ENCODE peak calls at places on chromosomes 4 and X, in ten cellular contexts. R is sigmoid colon; C is AG09309; K is OCI-LY7; W is GM23338; A is AG10803; N is CD8-positive, alpha-beta T cell; B is gastrocnemius medialis; I is upper lobe of right lung; Z is choroid plexus epithelial cell. L is an unnamed sample.

GRCh38 chrX:73563740-73564073 is 710 bp downstream of the CHIC1 start:
- DNase-seq in B (no peak), K (no peak), N (no peak), C (no peak), A (peak), R (no peak), I (no peak), W (no peak), Z (peak), L (peak)

GRCh38 chr4:85125688-85126087 is 159.2 kb upstream of the WDFY3 start:
- DNase-seq in I (no peak), Z (no peak), N (no peak), C (no peak), R (no peak), K (no peak), B (no peak), A (no peak), W (no peak), L (no peak)

GRCh38 chrX:39244146-39244545 is 442.9 kb downstream of the MID1IP1 start:
- DNase-seq in C (no peak), I (no peak), Z (no peak), B (no peak), A (no peak), R (no peak), N (no peak), K (no peak), W (no peak), L (no peak)

GRCh38 chr4:14110407-14110806 is 482.9 kb upstream of the BOD1L1 start:
- DNase-seq in C (peak), B (no peak), N (no peak), I (no peak), A (peak), Z (peak), R (no peak), K (no peak), W (no peak), L (peak)

GRCh38 chr4:8092282-8092681 is 66.3 kb downstream of the ABLIM2 start:
- DNase-seq in N (no peak), C (no peak), A (no peak), Z (no peak), W (no peak), R (no peak), I (no peak), K (no peak), B (no peak), L (no peak)

GRCh38 chrX:65990702-65991101 is 49.2 kb downstream of the VSIG4 start:
- DNase-seq in W (no peak), Z (no peak), N (no peak), R (no peak), I (no peak), C (no peak), K (no peak), B (no peak), A (no peak), L (no peak)

GRCh38 chr4:15920723-15921591 is 17.6 kb downstream of the FGFBP1 start:
- DNase-seq in N (no peak), I (peak), C (peak), R (no peak), Z (peak), A (peak), K (no peak), B (no peak), W (no peak), L (peak)

GRCh38 chr4:8329560-8329858 is 60.0 kb downstream of the HTRA3 start:
- DNase-seq in W (no peak), R (no peak), A (no peak), K (no peak), N (no peak), B (no peak), I (no peak), C (no peak), Z (no peak), L (no peak)

GRCh38 chrX:20663287-20663686 is 396.6 kb upstream of the RPS6KA3 start:
- DNase-seq in N (no peak), K (no peak), B (no peak), R (no peak), I (no peak), C (no peak), W (no peak), Z (no peak), A (no peak), L (no peak)

GRCh38 chrX:70196961-70197805 is 19.9 kb downstream of the DGAT2L6 start:
- DNase-seq in I (no peak), B (peak), R (no peak), W (peak), A (peak), Z (peak), C (peak), K (peak), N (peak), L (peak)

GRCh38 chr4:180828455-180829018 is 1414.7 kb upstream of the TENM3 start:
- DNase-seq in A (peak), C (peak), W (peak), K (peak), B (no peak), N (no peak), Z (peak), I (no peak), R (no peak), L (peak)

GRCh38 chr4:38387348-38387747 is 276.7 kb upstream of the KLF3 start:
- DNase-seq in A (peak), Z (peak), K (no peak), C (peak), N (no peak), I (peak), R (peak), W (no peak), B (peak), L (peak)

GRCh38 chr4:23717528-23718248 is 172.2 kb downstream of the PPARGC1A start:
- DNase-seq in W (peak), A (peak), R (no peak), Z (peak), I (no peak), C (no peak), K (peak), N (no peak), B (no peak), L (peak)
- TF ChIP-seq CTCF in W (peak), A (peak), R (no peak), Z (peak), I (peak), C (peak), K (peak), N (no peak), B (peak), L (peak)

GRCh38 chr4:115883862-115884261 is 770.4 kb upstream of the NDST4 start:
- DNase-seq in C (no peak), W (no peak), I (no peak), Z (no peak), N (no peak), K (no peak), B (no peak), R (no peak), A (no peak), L (no peak)
- H3K4me3 ChIP-seq in C (no peak), W (no peak), I (no peak), Z (no peak), N (no peak), K (no peak), B (no peak), R (no peak), A (no peak), L (no peak)

DNA sequence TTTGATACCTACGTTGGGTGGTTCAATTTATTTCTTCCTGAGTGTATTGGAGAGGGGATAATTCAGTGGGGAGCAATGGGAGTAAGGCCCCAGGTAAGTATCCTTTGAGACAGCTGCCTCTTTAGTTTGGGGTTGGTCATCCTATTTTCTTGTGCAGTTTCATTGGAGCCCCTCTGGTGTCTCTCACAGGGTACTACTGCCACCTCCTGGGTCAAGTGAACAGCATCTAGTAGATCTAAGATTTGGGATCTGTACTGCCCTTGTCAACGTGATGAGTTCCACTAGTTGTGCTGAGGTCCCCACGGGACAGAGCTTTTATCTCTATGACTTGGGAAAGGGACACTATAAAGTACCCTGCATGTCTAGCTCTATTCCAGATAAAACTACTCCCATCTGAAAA is 80.6 kb downstream of the PBDC1 start:
- DNase-seq in Z (peak), I (no peak), N (peak), R (no peak), W (peak), K (peak), B (no peak), A (peak), C (no peak), L (peak)
- TF ChIP-seq CTCF in Z (peak), I (peak), N (peak), R (peak), W (peak), K (peak), B (no peak), A (peak), C (peak), L (peak)

GRCh38 chrX:133649659-133650058 is 234.4 kb upstream of the GPC4 start:
- DNase-seq in Z (no peak), N (no peak), C (no peak), A (no peak), K (no peak), W (peak), B (no peak), I (no peak), R (no peak), L (no peak)
- H3K4me3 ChIP-seq in Z (no peak), N (no peak), C (no peak), A (no peak), K (no peak), W (no peak), B (no peak), I (no peak), R (no peak), L (no peak)

DNA sequence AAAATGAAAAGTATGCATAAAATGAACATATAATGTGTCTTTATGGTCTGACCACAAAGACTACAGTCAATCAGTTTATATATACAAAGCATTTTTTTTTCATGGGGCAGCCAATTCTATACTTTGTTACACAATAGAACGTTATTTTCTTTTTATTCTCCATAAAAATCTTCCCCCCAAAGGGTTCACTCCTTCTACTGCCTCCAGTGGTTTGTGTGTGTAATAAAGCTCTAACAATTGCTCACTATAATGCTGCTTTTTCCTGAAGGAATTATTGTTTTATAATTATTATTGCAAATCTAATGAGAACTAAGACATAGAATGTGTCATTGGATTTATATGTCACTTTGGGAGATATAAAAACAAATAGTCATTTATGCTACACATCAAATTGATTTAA is 664.1 kb upstream of the PABPC4L start:
- DNase-seq in A (no peak), C (no peak), W (peak), Z (no peak), N (no peak), R (no peak), I (no peak), K (no peak), B (no peak), L (no peak)
- TF ChIP-seq CTCF in A (no peak), C (no peak), W (no peak), Z (no peak), N (no peak), R (no peak), I (no peak), K (peak), B (no peak), L (no peak)

GRCh38 chr4:76011018-76011670 is 3.8 kb upstream of the CXCL9 start:
- DNase-seq in C (no peak), Z (no peak), W (no peak), K (no peak), B (no peak), A (no peak), N (no peak), R (no peak), I (peak), L (no peak)
- H3K4me3 ChIP-seq in C (no peak), Z (no peak), W (no peak), K (no peak), B (no peak), A (no peak), N (no peak), R (peak), I (no peak), L (no peak)

GRCh38 chrX:115892787-115893671 is 277.5 kb upstream of the AGTR2 start:
- DNase-seq in Z (peak), R (peak), K (no peak), W (peak), C (peak), B (no peak), A (no peak), N (no peak), I (no peak), L (peak)
- TF ChIP-seq CTCF in Z (no peak), R (no peak), K (no peak), W (peak), C (peak), B (peak), A (no peak), N (no peak), I (no peak), L (peak)

DNA sequence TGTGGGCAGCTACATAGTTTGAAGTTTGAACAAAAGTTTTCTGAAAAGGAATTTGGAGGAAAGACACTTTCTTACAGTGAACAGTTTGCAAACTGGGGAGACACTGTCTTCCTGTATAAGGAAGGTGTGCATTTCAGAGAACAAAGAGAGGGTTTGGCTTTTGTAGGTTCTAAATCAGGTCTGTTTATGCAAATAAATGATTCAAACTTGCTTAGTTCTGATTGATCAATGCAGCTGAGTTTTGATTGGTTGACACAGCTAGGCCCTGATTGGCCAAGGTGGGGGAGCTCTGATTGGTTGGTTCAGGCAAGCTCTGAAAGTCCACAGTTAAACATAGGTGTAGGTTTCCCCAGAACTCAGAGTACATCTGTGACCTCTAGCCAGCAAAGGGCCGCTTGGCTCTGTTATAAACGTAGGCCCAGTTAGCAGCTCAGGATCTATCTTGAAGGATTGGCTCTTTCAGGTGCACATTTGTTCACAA is 63.0 kb upstream of the ENPP6 start:
- DNase-seq in R (no peak), N (peak), K (peak), B (no peak), Z (no peak), C (no peak), A (no peak), W (no peak), I (no peak), L (no peak)
- H3K4me3 ChIP-seq in R (no peak), N (no peak), K (peak), B (no peak), Z (no peak), C (no peak), A (no peak), W (no peak), I (no peak), L (no peak)

L was measured in fibroblast of the aortic adventitia.